ENCODE peak calls at places on chromosomes 1 and 21, in five cellular contexts. One of them, this sample, is unnamed.
A peak's percentile ranks its signal among the peaks of the same experiment; 100 is the strongest.

GRCh38 chr1:50322579-50322978 is 100.7 kb downstream of the DMRTA2 start:
- DNase-seq in lung: no peak
- DNase-seq in spleen: no peak
- DNase-seq in kidney: no peak
- DNase-seq in esophagus muscularis mucosa: no peak
- DNase-seq in this sample: no peak

GRCh38 chr1:64975127-64975526 is 8.8 kb upstream of the JAK1 start:
- DNase-seq in lung: no peak
- DNase-seq in spleen: no peak
- DNase-seq in kidney: no peak
- DNase-seq in esophagus muscularis mucosa: no peak
- DNase-seq in this sample: no peak

GRCh38 chr1:51342591-51343206 is 12.3 kb upstream of the TTC39A start:
- DNase-seq in lung: no peak
- DNase-seq in spleen: no peak
- DNase-seq in kidney: no peak
- DNase-seq in esophagus muscularis mucosa: no peak
- DNase-seq in this sample: no peak

GRCh38 chr1:53123462-53124129 is 18.8 kb downstream of the SLC1A7 start:
- DNase-seq in lung: no peak
- DNase-seq in spleen: no peak
- DNase-seq in kidney: peak; percentile 74
- DNase-seq in esophagus muscularis mucosa: no peak
- DNase-seq in this sample: no peak

GRCh38 chr1:152107984-152108898 is 7.0 kb downstream of the TCHH start:
- DNase-seq in lung: no peak
- DNase-seq in spleen: no peak
- DNase-seq in kidney: peak; percentile 37
- DNase-seq in esophagus muscularis mucosa: no peak
- DNase-seq in this sample: peak; percentile 63

GRCh38 chr1:37741662-37742061 is 23.3 kb downstream of the EPHA10 start:
- DNase-seq in lung: no peak
- DNase-seq in spleen: no peak
- DNase-seq in kidney: no peak
- DNase-seq in esophagus muscularis mucosa: no peak
- DNase-seq in this sample: no peak

GRCh38 chr1:39952359-39953110 is 2.4 kb upstream of the MFSD2A start:
- DNase-seq in lung: no peak
- DNase-seq in spleen: no peak
- DNase-seq in kidney: no peak
- DNase-seq in esophagus muscularis mucosa: no peak
- DNase-seq in this sample: no peak

GRCh38 chr1:200042119-200042436 is 14.6 kb downstream of the NR5A2 start:
- DNase-seq in lung: no peak
- DNase-seq in spleen: no peak
- DNase-seq in kidney: no peak
- DNase-seq in esophagus muscularis mucosa: no peak
- DNase-seq in this sample: no peak

GRCh38 chr1:246078126-246078887 is 428.8 kb downstream of the SMYD3 start:
- DNase-seq in lung: no peak
- DNase-seq in spleen: no peak
- DNase-seq in kidney: no peak
- DNase-seq in esophagus muscularis mucosa: no peak
- DNase-seq in this sample: no peak

GRCh38 chr1:60078182-60078581 is 4.6 kb upstream of the C1orf87 start:
- DNase-seq in lung: no peak
- DNase-seq in spleen: no peak
- DNase-seq in kidney: no peak
- DNase-seq in esophagus muscularis mucosa: no peak
- DNase-seq in this sample: no peak

GRCh38 chr1:35935436-35935835 is 4.5 kb downstream of the AGO3 start:
- DNase-seq in lung: no peak
- DNase-seq in spleen: no peak
- DNase-seq in kidney: no peak
- DNase-seq in esophagus muscularis mucosa: no peak
- DNase-seq in this sample: no peak

GRCh38 chr21:42209801-42210479 is 9.0 kb upstream of the ABCG1 start:
- DNase-seq in lung: no peak
- DNase-seq in spleen: no peak
- DNase-seq in kidney: no peak
- DNase-seq in esophagus muscularis mucosa: no peak
- DNase-seq in this sample: no peak

GRCh38 chr1:29836626-29837305 is 600.4 kb downstream of the PTPRU start:
- DNase-seq in lung: no peak
- DNase-seq in spleen: peak; percentile 41
- DNase-seq in kidney: no peak
- DNase-seq in esophagus muscularis mucosa: peak; percentile 90
- DNase-seq in this sample: no peak

GRCh38 chr1:3596663-3597598 is 14.4 kb downstream of the MEGF6 start:
- DNase-seq in lung: no peak
- DNase-seq in spleen: no peak
- DNase-seq in kidney: no peak
- DNase-seq in esophagus muscularis mucosa: no peak
- DNase-seq in this sample: no peak

GRCh38 chr1:172163479-172164215 is 256.8 kb upstream of the C1orf105 start:
- DNase-seq in lung: no peak
- DNase-seq in spleen: no peak
- DNase-seq in kidney: no peak
- DNase-seq in esophagus muscularis mucosa: no peak
- DNase-seq in this sample: no peak

GRCh38 chr1:152386940-152387339 is 27.1 kb downstream of the CRNN start:
- DNase-seq in lung: no peak
- DNase-seq in spleen: no peak
- DNase-seq in kidney: no peak
- DNase-seq in esophagus muscularis mucosa: no peak
- DNase-seq in this sample: no peak

GRCh38 chr1:107244734-107245495 is 104.1 kb downstream of the NTNG1 start:
- DNase-seq in lung: no peak
- DNase-seq in spleen: no peak
- DNase-seq in kidney: no peak
- DNase-seq in esophagus muscularis mucosa: no peak
- DNase-seq in this sample: no peak

GRCh38 chr21:23452384-23453083 is 2154.7 kb downstream of the MRPL39 start:
- DNase-seq in lung: no peak
- DNase-seq in spleen: no peak
- DNase-seq in kidney: peak; percentile 36
- DNase-seq in esophagus muscularis mucosa: no peak
- DNase-seq in this sample: peak; percentile 21

GRCh38 chr1:81679972-81680371 is 120.8 kb upstream of the ADGRL2 start:
- DNase-seq in lung: no peak
- DNase-seq in spleen: no peak
- DNase-seq in kidney: no peak
- DNase-seq in esophagus muscularis mucosa: no peak
- DNase-seq in this sample: peak; percentile 36

GRCh38 chr1:202107321-202107761 is 15.4 kb upstream of the GPR37L1 start:
- DNase-seq in lung: peak; percentile 53
- DNase-seq in spleen: no peak
- DNase-seq in kidney: peak; percentile 94
- DNase-seq in esophagus muscularis mucosa: no peak
- DNase-seq in this sample: no peak

GRCh38 chr1:222757673-222758268 is 20.8 kb downstream of the FAM177B start:
- DNase-seq in lung: no peak
- DNase-seq in spleen: no peak
- DNase-seq in kidney: no peak
- DNase-seq in esophagus muscularis mucosa: no peak
- DNase-seq in this sample: no peak

GRCh38 chr21:41954654-41955499 is 1.1 kb upstream of the C2CD2 start:
- DNase-seq in lung: no peak
- DNase-seq in spleen: peak; percentile 41
- DNase-seq in kidney: peak; percentile 29
- DNase-seq in esophagus muscularis mucosa: no peak
- DNase-seq in this sample: no peak

GRCh38 chr1:107419003-107419402 is 278.2 kb downstream of the NTNG1 start:
- DNase-seq in lung: no peak
- DNase-seq in spleen: no peak
- DNase-seq in kidney: no peak
- DNase-seq in esophagus muscularis mucosa: no peak
- DNase-seq in this sample: no peak

GRCh38 chr21:44892095-44892494 is 18.6 kb upstream of the PTTG1IP start:
- DNase-seq in lung: no peak
- DNase-seq in spleen: no peak
- DNase-seq in kidney: no peak
- DNase-seq in esophagus muscularis mucosa: no peak
- DNase-seq in this sample: no peak

GRCh38 chr1:66207484-66207883 is 326.5 kb upstream of the SGIP1 start:
- DNase-seq in lung: no peak
- DNase-seq in spleen: no peak
- DNase-seq in kidney: no peak
- DNase-seq in esophagus muscularis mucosa: no peak
- DNase-seq in this sample: no peak

GRCh38 chr1:171715813-171716251 is 26.0 kb downstream of the VAMP4 start:
- DNase-seq in lung: no peak
- DNase-seq in spleen: no peak
- DNase-seq in kidney: no peak
- DNase-seq in esophagus muscularis mucosa: no peak
- DNase-seq in this sample: peak; percentile 8

GRCh38 chr1:213564215-213564659 is 423.5 kb upstream of the PROX1 start:
- DNase-seq in lung: no peak
- DNase-seq in spleen: no peak
- DNase-seq in kidney: no peak
- DNase-seq in esophagus muscularis mucosa: no peak
- DNase-seq in this sample: peak; percentile 54
- TF ChIP-seq CTCF in lung: no peak
- TF ChIP-seq CTCF in spleen: no peak
- TF ChIP-seq CTCF in kidney: peak; percentile 31
- TF ChIP-seq CTCF in esophagus muscularis mucosa: no peak
- TF ChIP-seq CTCF in this sample: peak; percentile 64

DNA sequence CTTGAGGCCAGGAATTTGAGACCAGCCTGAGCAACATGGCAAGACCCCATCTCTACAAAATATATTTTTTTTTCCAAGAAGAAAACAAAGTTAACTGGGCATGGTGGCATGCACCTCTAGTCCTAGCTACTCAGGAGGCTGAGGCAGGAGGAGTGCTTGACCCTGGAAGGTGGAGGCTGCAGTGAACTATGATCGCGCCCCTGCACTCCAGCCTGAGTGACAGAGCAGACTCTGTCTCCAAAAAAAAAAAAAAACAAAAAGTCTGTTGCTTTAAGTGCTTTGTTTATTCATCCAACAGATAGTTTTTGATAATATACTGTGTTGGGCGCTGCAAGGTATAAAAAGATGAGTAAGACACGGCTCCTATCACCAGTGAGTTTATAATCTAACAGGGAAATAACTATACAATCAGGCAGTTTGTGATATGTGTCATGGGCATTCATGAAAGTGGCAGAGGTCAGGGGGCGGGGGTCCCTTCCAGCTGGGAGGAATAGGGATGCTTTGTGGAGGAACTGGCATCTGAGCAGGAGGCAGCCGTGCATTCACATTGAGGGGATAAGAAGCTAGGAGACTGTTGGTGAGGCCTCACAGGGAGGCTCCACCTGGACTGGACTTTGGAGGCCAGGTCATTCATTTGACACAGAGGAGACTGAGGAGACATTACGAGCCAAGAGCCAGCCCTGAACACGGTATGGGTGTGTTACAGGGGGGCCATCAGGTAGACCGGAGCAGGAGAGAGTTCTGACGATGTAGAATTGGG is 67.3 kb upstream of the ERRFI1 start:
- DNase-seq in lung: no peak
- DNase-seq in spleen: no peak
- DNase-seq in kidney: no peak
- DNase-seq in esophagus muscularis mucosa: no peak
- DNase-seq in this sample: no peak
- H3K4me1 ChIP-seq in lung: peaks cover 8% of the 10 kb centered on the region
- H3K4me1 ChIP-seq in spleen: no peaks in the 10 kb centered on the region
- H3K4me1 ChIP-seq in kidney: peaks cover 15% of the 10 kb centered on the region
- H3K4me1 ChIP-seq in esophagus muscularis mucosa: peaks cover 48% of the 10 kb centered on the region
- H3K4me1 ChIP-seq in this sample: peaks cover 44% of the 10 kb centered on the region

GRCh38 chr1:22039594-22040347 is 12.7 kb upstream of the CDC42 start:
- DNase-seq in lung: peak; percentile 85
- DNase-seq in spleen: peak; percentile 94
- DNase-seq in kidney: peak; percentile 87
- DNase-seq in esophagus muscularis mucosa: peak; percentile 92
- DNase-seq in this sample: no peak
- H3K4me3 ChIP-seq in lung: no peak overlapping the region
- H3K4me3 ChIP-seq in spleen: no peak overlapping the region
- H3K4me3 ChIP-seq in kidney: no peak overlapping the region
- H3K4me3 ChIP-seq in esophagus muscularis mucosa: no peak overlapping the region
- H3K4me3 ChIP-seq in this sample: no peak overlapping the region

GRCh38 chr1:16078925-16079656 is 5.6 kb upstream of the FAM131C start:
- DNase-seq in lung: peak; percentile 74
- DNase-seq in spleen: peak; percentile 86
- DNase-seq in kidney: peak; percentile 88
- DNase-seq in esophagus muscularis mucosa: peak; percentile 95
- DNase-seq in this sample: peak; percentile 79
- TF ChIP-seq CTCF in lung: peak; percentile 96
- TF ChIP-seq CTCF in spleen: peak; percentile 80
- TF ChIP-seq CTCF in kidney: peak; percentile 91
- TF ChIP-seq CTCF in esophagus muscularis mucosa: peak; percentile 85
- TF ChIP-seq CTCF in this sample: peak; percentile 68

DNA sequence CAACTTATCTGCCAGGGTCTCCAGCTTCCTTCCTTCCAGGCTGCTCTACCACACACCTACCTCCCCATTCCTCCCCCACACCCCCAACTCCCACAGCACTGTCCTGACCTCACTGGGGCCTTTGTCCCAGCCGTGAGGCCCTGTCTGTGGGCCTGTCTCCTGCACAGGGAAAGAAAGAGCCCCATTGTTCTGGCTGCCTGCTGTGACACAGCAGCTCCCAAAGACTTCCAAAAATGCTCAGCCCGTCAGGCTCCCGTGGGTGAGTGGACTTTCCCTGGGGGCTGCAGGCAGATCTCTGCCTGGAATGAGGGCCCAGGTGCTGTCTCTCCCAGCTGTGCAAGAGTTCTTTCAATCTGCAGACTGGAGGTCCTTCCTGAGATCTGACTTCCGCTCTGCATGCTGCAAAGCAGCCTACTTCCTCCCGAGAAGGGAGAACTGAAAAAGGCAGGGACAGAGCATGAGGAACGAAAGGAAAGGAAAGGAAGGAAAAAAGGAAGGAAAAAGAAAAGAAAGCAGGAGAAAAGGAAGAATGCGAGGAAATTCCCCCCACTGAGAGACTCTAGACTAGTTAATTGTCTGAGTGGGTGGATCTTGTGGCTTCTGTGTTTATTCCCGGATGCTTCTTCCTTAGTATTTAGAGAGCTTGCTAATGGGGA is 15.1 kb downstream of the NES start:
- DNase-seq in lung: no peak
- DNase-seq in spleen: no peak
- DNase-seq in kidney: no peak
- DNase-seq in esophagus muscularis mucosa: no peak
- DNase-seq in this sample: no peak
- H3K4me1 ChIP-seq in lung: peaks cover 42% of the 10 kb centered on the region
- H3K4me1 ChIP-seq in spleen: peaks cover 65% of the 10 kb centered on the region
- H3K4me1 ChIP-seq in kidney: peaks cover 41% of the 10 kb centered on the region
- H3K4me1 ChIP-seq in esophagus muscularis mucosa: peaks cover 90% of the 10 kb centered on the region
- H3K4me1 ChIP-seq in this sample: peaks cover 62% of the 10 kb centered on the region

This sample was measured in Caco-2.